ENCODE peak calls at places on chromosome 11, in six cellular contexts. I is fibroblast of the aortic adventitia, Q is AG09309, X is sigmoid colon, J is cardiac muscle cell, M is tibial nerve. E is an unnamed sample.
A peak's percentile ranks its signal among the peaks of the same experiment; 100 is the strongest.

GRCh38 chr11:12149672-12150225 is 39.4 kb downstream of the MICAL2 start:
- DNase-seq in I (no peak), Q (no peak), X (no peak), J (peak; percentile 47), M (no peak), E (no peak)

GRCh38 chr11:61960532-61960931 is 6.9 kb downstream of the FTH1 start:
- DNase-seq in I (no peak), Q (no peak), X (peak; percentile 64), J (no peak), M (no peak), E (no peak)

GRCh38 chr11:69183613-69184012 is 27.9 kb downstream of the SMIM38 start:
- DNase-seq in I (no peak), Q (no peak), X (no peak), J (no peak), M (no peak), E (no peak)

GRCh38 chr11:76838422-76839068 is 22.2 kb upstream of the ACER3 start:
- DNase-seq in I (peak; percentile 38), Q (no peak), X (no peak), J (peak; percentile 45), M (no peak), E (peak; percentile 24)

GRCh38 chr11:34036456-34036855 is 15.1 kb upstream of the CAPRIN1 start:
- DNase-seq in I (peak; percentile 25), Q (no peak), X (no peak), J (no peak), M (no peak), E (no peak)

GRCh38 chr11:2375964-2376551 is 1.1 kb upstream of the CD81 start:
- DNase-seq in I (no peak), Q (no peak), X (no peak), J (no peak), M (no peak), E (no peak)

GRCh38 chr11:120096756-120097191 is 41.1 kb downstream of the TRIM29 start:
- DNase-seq in I (no peak), Q (no peak), X (no peak), J (no peak), M (no peak), E (no peak)

GRCh38 chr11:58567889-58568512 is 7.7 kb downstream of the LPXN start:
- DNase-seq in I (peak; percentile 71), Q (no peak), X (no peak), J (peak; percentile 75), M (peak; percentile 58), E (no peak)

GRCh38 chr11:10601722-10602281 is 33.3 kb upstream of the LYVE1 start:
- DNase-seq in I (no peak), Q (no peak), X (peak; percentile 79), J (no peak), M (no peak), E (no peak)

GRCh38 chr11:94145916-94146315 is 17.3 kb downstream of the PANX1 start:
- DNase-seq in I (no peak), Q (no peak), X (no peak), J (no peak), M (no peak), E (no peak)

GRCh38 chr11:88404932-88405710 is 67.6 kb upstream of the CTSC start:
- DNase-seq in I (no peak), Q (no peak), X (no peak), J (no peak), M (no peak), E (no peak)

GRCh38 chr11:88402192-88402715 is 64.7 kb upstream of the CTSC start:
- DNase-seq in I (peak; percentile 80), Q (peak; percentile 75), X (no peak), J (peak; percentile 69), M (no peak), E (no peak)

GRCh38 chr11:88402784-88403183 is 65.2 kb upstream of the CTSC start:
- DNase-seq in I (no peak), Q (no peak), X (no peak), J (peak; percentile 29), M (no peak), E (no peak)

GRCh38 chr11:88405853-88406252 is 68.3 kb upstream of the CTSC start:
- DNase-seq in I (no peak), Q (no peak), X (no peak), J (no peak), M (no peak), E (no peak)

GRCh38 chr11:88404363-88404762 is 66.8 kb upstream of the CTSC start:
- DNase-seq in I (no peak), Q (no peak), X (no peak), J (no peak), M (no peak), E (no peak)
- H3K4me3 ChIP-seq in I (no peak overlapping the region), Q (no peak overlapping the region), X (no peak overlapping the region), J (no peak overlapping the region), M (no peak overlapping the region), E (peak overlapping the region; percentile 12)

DNA sequence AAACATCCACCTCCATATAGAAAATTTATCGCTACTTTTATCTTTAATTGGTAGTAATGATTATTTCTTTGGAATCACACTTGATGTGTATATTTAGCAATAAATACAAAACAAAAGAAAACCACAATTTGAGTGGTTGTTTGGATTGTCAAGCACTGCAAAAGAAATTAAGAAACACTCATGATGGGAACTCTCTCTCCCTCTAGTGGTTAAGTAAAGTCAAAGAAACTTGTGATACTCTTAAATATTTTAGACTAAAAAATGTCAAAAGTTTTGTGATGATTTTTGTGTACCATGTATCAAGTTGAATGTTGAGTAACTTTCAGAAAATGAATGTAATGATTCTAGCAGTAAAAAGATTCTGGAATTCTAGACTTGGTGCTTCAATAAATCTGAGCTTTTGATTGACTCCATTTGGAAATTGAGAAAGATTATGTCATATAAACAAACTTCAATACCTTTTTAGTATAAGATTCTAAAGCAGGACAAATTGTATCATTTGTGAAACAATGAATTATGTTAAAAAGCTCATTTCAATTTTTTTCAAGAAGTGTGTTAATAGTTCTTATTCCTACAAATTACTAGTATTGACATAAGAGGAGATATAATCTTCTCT is 20.8 kb downstream of the MUC15 start:
- DNase-seq in I (peak; percentile 61), Q (no peak), X (no peak), J (peak; percentile 23), M (no peak), E (no peak)
- TF ChIP-seq CTCF in I (peak; percentile 52), Q (peak; percentile 40), X (no peak), J (peak; percentile 50), M (no peak), E (no peak)

GRCh38 chr11:116192509-116193206 is 580.1 kb downstream of the BUD13 start:
- DNase-seq in I (no peak), Q (no peak), X (no peak), J (no peak), M (no peak), E (no peak)
- H3K4me3 ChIP-seq in I (no peak overlapping the region), Q (no peak overlapping the region), X (peak overlapping the region; percentile 20), J (peak overlapping the region; percentile 14), M (peak overlapping the region; percentile 52), E (peak overlapping the region; percentile 57)

GRCh38 chr11:82494988-82495432 is 238.7 kb downstream of the FAM181B start:
- DNase-seq in I (no peak), Q (no peak), X (no peak), J (no peak), M (no peak), E (no peak)
- TF ChIP-seq CTCF in I (no peak), Q (no peak), X (no peak), J (no peak), M (no peak), E (peak; percentile 17)

GRCh38 chr11:73249858-73250773 is 22.0 kb upstream of the P2RY6 start:
- DNase-seq in I (no peak), Q (no peak), X (peak; percentile 38), J (no peak), M (no peak), E (no peak)
- H3K4me3 ChIP-seq in I (no peak overlapping the region), Q (no peak overlapping the region), X (no peak overlapping the region), J (no peak overlapping the region), M (no peak overlapping the region), E (no peak overlapping the region)

GRCh38 chr11:44938066-44938691 is 12.5 kb downstream of the TP53I11 start:
- DNase-seq in I (no peak), Q (no peak), X (no peak), J (no peak), M (no peak), E (no peak)

GRCh38 chr11:44941286-44942021 is 9.2 kb downstream of the TP53I11 start:
- DNase-seq in I (no peak), Q (no peak), X (no peak), J (no peak), M (no peak), E (no peak)

GRCh38 chr11:44940424-44940823 is 10.3 kb downstream of the TP53I11 start:
- DNase-seq in I (no peak), Q (no peak), X (no peak), J (no peak), M (no peak), E (no peak)

GRCh38 chr11:44940835-44941234 is 9.8 kb downstream of the TP53I11 start:
- DNase-seq in I (no peak), Q (no peak), X (no peak), J (no peak), M (no peak), E (no peak)

DNA sequence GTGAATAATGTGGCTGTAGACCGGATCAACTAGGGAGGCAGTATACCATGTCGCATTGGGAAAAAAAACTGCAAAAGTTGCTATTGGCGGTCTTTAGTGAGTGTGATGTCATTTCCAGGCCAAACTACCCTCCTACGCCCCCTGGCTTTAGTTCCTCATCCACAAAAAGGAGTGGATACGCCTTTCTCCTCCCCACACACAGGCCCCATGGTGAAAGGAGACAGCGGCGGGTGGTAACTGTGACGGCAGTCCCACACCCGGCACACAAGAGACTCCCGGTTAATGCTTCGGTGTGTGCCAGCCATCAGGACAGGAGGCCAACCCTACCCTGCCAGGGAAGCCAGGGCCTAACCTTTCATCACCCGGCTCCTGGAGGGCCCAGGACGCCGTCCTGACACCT is 11.0 kb downstream of the TP53I11 start:
- DNase-seq in I (no peak), Q (no peak), X (no peak), J (peak; percentile 44), M (peak; percentile 26), E (peak; percentile 40)
- TF ChIP-seq CTCF in I (peak; percentile 34), Q (no peak), X (no peak), J (peak; percentile 39), M (no peak), E (no peak)

E was measured in heart right ventricle.